ENCODE peak calls at places on chromosomes 6 and 20, in seven cellular contexts. C is heart right ventricle, Q is stomach, V is spleen, D is left ventricle myocardium inferior, O is fibroblast of lung, B is GM23338. W is an unnamed sample. For H3K36me3, the result is how much of the 10 kb centered on the place peaks cover.

GRCh38 chr6:137571854-137572253 is 77.7 kb upstream of the OLIG3 start:
- DNase-seq in C (no peak), Q (peak), V (no peak), D (no peak), O (no peak), B (peak), W (no peak)

GRCh38 chr6:137155830-137156229 is 17.6 kb downstream of the IL22RA2 start:
- DNase-seq in C (no peak), Q (no peak), V (no peak), D (no peak), O (peak), B (no peak), W (no peak)

GRCh38 chr20:51985013-51985415 is 182.7 kb upstream of the SALL4 start:
- DNase-seq in C (no peak), Q (no peak), V (no peak), D (no peak), O (peak), B (peak), W (no peak)

GRCh38 chr6:169990095-169991030 is 238.9 kb downstream of the ERMARD start:
- DNase-seq in C (no peak), Q (peak), V (peak), D (no peak), O (no peak), B (no peak), W (peak)

GRCh38 chr6:44925100-44925739 is 402.9 kb upstream of the RUNX2 start:
- DNase-seq in C (no peak), Q (no peak), V (no peak), D (no peak), O (no peak), B (peak), W (no peak)

GRCh38 chr6:34439442-34439841 is 13.6 kb upstream of the RPS10 start:
- DNase-seq in C (no peak), Q (no peak), V (no peak), D (no peak), O (no peak), B (no peak), W (no peak)

GRCh38 chr6:43735642-43736199 is 34.3 kb upstream of the VEGFA start:
- DNase-seq in C (no peak), Q (no peak), V (no peak), D (no peak), O (no peak), B (no peak), W (peak)

GRCh38 chr20:51914758-51915157 is 112.4 kb upstream of the SALL4 start:
- DNase-seq in C (no peak), Q (no peak), V (peak), D (no peak), O (no peak), B (no peak), W (no peak)

GRCh38 chr6:10676403-10676802 is 18.0 kb downstream of the C6orf52 start:
- DNase-seq in C (no peak), Q (no peak), V (no peak), D (no peak), O (no peak), B (no peak), W (no peak)

GRCh38 chr6:80769101-80769500 is 662.6 kb downstream of the BCKDHB start:
- DNase-seq in C (no peak), Q (no peak), V (no peak), D (no peak), O (peak), B (no peak), W (no peak)

GRCh38 chr20:11454966-11455799 is 462.5 kb upstream of the BTBD3 start:
- DNase-seq in C (no peak), Q (no peak), V (no peak), D (no peak), O (peak), B (no peak), W (no peak)

GRCh38 chr6:88184921-88185320 is 18.8 kb upstream of the CNR1 start:
- DNase-seq in C (no peak), Q (no peak), V (no peak), D (no peak), O (no peak), B (no peak), W (no peak)

GRCh38 chr6:36829919-36830544 is 9.2 kb downstream of the CPNE5 start:
- DNase-seq in C (peak), Q (peak), V (no peak), D (peak), O (peak), B (no peak), W (no peak)

GRCh38 chr20:52103469-52103910 is 88.1 kb downstream of the ZFP64 start:
- DNase-seq in C (no peak), Q (no peak), V (no peak), D (no peak), O (peak), B (peak), W (peak)

GRCh38 chr6:152459245-152459644 is 177.9 kb downstream of the SYNE1 start:
- DNase-seq in C (no peak), Q (no peak), V (no peak), D (no peak), O (no peak), B (no peak), W (no peak)

GRCh38 chr20:62377615-62378085 is 9.3 kb upstream of the RPS21 start:
- DNase-seq in C (peak), Q (peak), V (no peak), D (peak), O (no peak), B (no peak), W (no peak)

GRCh38 chr20:38001173-38001875 is 31.9 kb downstream of the TTI1 start:
- DNase-seq in C (no peak), Q (no peak), V (no peak), D (no peak), O (peak), B (no peak), W (no peak)

GRCh38 chr20:37999526-38000263 is 33.6 kb downstream of the TTI1 start:
- DNase-seq in C (no peak), Q (no peak), V (no peak), D (no peak), O (no peak), B (no peak), W (no peak)

GRCh38 chr20:38001981-38002380 is 31.3 kb downstream of the TTI1 start:
- DNase-seq in C (no peak), Q (no peak), V (no peak), D (no peak), O (peak), B (no peak), W (no peak)

GRCh38 chr20:38002422-38002821 is 30.8 kb downstream of the TTI1 start:
- DNase-seq in C (no peak), Q (no peak), V (no peak), D (no peak), O (no peak), B (no peak), W (no peak)

DNA sequence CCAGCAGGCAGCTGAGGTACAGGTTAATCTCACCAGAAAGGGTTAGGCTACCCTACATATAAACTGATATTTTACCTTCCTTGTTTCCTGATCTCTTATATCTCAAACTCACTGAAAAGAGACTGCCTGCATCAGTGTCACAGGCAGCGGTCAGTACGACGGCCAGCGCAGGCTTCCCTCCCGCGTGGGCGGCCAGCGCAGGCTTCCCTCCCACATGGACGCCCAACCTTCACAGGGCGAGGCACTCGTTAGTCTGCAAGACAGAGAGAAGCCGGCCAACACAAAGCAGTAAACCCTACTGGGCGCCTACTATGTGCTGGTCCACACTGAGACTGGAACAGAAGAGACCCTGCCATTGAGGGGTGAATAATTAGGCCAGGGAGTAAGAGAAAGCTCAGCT is 33.0 kb downstream of the TTI1 start:
- DNase-seq in C (no peak), Q (no peak), V (no peak), D (no peak), O (no peak), B (no peak), W (no peak)
- H3K36me3 ChIP-seq in C (half or more), Q (half or more), V (half or more), D (half or more), O (under half), B (half or more), W (half or more)

DNA sequence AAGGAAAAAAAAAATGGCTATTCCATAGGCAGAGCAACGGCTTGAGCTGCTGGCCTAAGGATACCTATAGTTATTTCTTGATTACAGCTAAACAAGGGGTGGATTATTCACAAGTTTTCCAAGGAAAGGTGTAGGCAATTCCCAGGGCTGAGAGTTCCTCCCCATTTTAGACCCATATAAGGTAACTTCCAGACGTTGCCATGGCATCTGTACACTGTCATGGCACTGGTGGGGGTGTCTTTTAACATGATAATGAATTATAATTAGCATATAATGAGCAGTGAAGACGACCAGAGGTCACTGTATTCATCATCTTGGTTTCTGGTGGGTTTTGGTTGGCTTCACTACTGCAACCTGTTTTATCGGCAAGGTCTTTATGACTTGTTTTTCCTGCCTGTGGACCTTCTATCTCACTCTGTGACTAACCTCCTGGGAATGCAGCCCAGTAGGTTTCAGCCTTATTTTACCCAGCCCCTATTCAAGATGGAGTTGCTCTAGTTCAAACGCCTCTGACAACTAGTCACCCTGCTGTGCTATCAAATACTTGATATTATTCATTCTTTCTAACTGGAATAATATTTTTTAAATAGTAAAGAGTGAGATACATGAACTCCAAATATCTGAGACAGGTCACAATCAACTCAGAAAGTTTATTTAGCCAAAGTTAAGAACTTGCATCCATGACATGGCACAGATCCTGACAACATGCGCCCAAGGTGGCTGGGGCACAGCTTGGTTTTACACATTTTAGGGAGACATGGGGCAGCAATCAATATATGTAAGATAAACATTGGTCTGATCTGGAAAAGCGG is 1.4 kb upstream of the UFL1 start:
- DNase-seq in C (no peak), Q (peak), V (no peak), D (no peak), O (peak), B (peak), W (no peak)
- H3K27ac ChIP-seq in C (no peak), Q (peak), V (no peak), D (no peak), O (no peak), B (peak), W (no peak)

GRCh38 chr6:84773431-84774173 is 9.2 kb upstream of the TBX18 start:
- DNase-seq in C (peak), Q (no peak), V (peak), D (peak), O (no peak), B (peak), W (no peak)

GRCh38 chr6:84776392-84776791 is 12.0 kb upstream of the TBX18 start:
- DNase-seq in C (no peak), Q (no peak), V (no peak), D (no peak), O (no peak), B (no peak), W (no peak)

GRCh38 chr6:84773133-84773430 is 8.7 kb upstream of the TBX18 start:
- DNase-seq in C (no peak), Q (no peak), V (no peak), D (no peak), O (no peak), B (peak), W (no peak)

GRCh38 chr6:84772428-84773132 is 8.2 kb upstream of the TBX18 start:
- DNase-seq in C (peak), Q (no peak), V (peak), D (peak), O (no peak), B (peak), W (no peak)

DNA sequence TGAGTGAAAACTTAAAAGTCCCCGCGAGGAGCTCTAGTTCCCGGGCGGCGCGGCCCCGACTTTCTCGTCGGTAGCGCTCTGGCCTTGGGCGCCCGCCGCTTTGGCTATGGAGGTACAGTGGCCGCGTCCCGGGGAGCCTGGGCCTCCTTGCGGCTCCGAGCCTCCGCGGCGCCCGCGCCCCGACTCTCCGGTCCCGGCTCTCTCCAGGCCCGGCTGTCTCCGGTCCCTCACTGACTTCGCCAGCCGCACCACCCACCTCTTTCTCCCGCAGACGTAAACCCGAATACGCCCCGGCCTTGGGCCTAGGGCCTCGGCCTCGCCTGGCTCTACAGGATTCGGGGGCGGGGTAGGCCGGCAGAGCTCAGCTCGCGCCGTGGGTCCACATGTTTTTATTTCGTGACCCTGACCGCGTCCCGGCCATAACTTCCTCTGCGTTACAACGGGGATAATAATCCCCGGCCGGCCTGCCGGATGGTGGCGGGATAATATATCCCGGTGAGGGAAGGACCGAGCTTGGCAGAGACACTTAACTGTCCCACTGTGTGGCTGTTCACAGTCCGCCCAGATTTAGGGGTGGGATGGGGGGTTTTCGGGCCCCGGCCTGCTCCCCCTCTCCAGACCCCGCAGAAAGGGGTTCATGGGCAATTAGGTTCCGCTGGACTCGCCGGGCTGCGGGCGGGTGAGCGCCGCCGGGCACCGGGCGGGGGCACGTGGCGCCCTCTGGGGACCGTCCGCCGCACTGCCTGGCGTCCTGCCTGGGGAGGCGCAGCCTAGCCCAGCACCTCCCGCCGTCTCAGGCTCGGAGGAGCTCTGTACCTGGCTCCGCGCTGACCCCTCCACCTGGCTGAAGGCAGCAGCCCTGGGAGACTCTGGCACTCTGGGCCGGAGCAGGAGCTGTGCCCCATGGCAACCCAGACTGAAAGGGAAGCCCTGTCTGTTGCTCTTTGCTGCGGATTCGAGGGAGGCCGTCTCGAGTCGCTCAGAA is 10.1 kb upstream of the TBX18 start:
- DNase-seq in C (peak), Q (no peak), V (peak), D (peak), O (no peak), B (peak), W (peak)
- TF ChIP-seq CTCF in C (peak), Q (no peak), V (peak), D (peak), O (peak), B (peak), W (peak)

DNA sequence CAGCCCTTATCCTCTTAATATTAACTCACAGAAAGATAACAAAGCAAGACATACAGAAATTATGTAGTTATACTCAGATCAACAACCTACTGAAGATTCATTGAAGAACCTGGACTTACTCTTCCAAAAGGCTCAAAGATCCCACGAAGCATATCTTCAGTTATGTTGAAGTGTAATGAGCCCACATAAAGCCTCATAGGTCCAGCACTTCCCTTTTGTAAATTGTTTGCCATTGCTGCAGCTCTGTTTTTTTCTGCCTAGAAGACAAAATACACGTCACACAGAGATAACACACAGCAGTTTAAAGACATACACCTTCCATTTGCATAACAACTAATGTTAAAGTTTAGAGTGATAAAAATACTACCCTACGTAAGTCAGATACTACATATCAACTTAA is 20.4 kb downstream of the RBM39 start:
- DNase-seq in C (no peak), Q (no peak), V (no peak), D (no peak), O (no peak), B (no peak), W (no peak)
- H3K36me3 ChIP-seq in C (half or more), Q (half or more), V (half or more), D (half or more), O (under half), B (half or more), W (half or more)

W was measured in upper lobe of right lung.